ENCODE peak calls at places on chromosomes 12 and 14, in six cellular contexts. K is psoas muscle; Q is suprapubic skin; N is GM13977; Y is CD4-positive, alpha-beta T cell; D is AG04450. C is an unnamed sample.
A peak's percentile ranks its signal among the peaks of the same experiment; 100 is the strongest.

GRCh38 chr12:94805749-94806148 is 155.4 kb upstream of the TMCC3 start:
- DNase-seq in Y (no peak), K (no peak), Q (no peak), D (no peak), N (no peak), C (no peak)

GRCh38 chr12:59695379-59695778 is 99.5 kb downstream of the SLC16A7 start:
- DNase-seq in Y (no peak), K (no peak), D (no peak), Q (no peak), N (no peak), C (no peak)

GRCh38 chr14:69481815-69482568 is 2.5 kb upstream of the PLEKHD1 start:
- DNase-seq in Y (no peak), Q (no peak), K (no peak), N (peak; percentile 82), D (no peak), C (no peak)

GRCh38 chr12:70190252-70191010 is 52.8 kb upstream of the CNOT2 start:
- DNase-seq in K (no peak), N (no peak), Q (no peak), D (no peak), Y (no peak), C (no peak)

GRCh38 chr12:117097159-117097558 is 2.1 kb downstream of the TESC start:
- DNase-seq in Y (no peak), N (no peak), K (no peak), D (no peak), Q (no peak), C (no peak)

GRCh38 chr12:132657004-132657727 is 30.0 kb downstream of the POLE start:
- DNase-seq in N (no peak), K (no peak), Q (no peak), Y (no peak), D (no peak), C (no peak)

GRCh38 chr14:24307575-24308341 is at the start of gene CIDEB:
- DNase-seq in N (peak; percentile 79), Q (peak; percentile 86), Y (peak; percentile 47), D (no peak), K (no peak), C (peak; percentile 69)

GRCh38 chr12:124804011-124804621 is 59.5 kb downstream of the SCARB1 start:
- DNase-seq in K (peak; percentile 79), D (no peak), Y (no peak), N (no peak), Q (no peak), C (no peak)

GRCh38 chr12:100767371-100767770 is 27.2 kb upstream of the ANO4 start:
- DNase-seq in Y (no peak), Q (no peak), D (no peak), K (no peak), N (no peak), C (no peak)

GRCh38 chr14:88841741-88842140 is 17.3 kb downstream of the TTC8 start:
- DNase-seq in Q (no peak), K (no peak), D (no peak), Y (no peak), N (no peak), C (no peak)

GRCh38 chr12:38102197-38102596 is 214.4 kb upstream of the ALG10B start:
- DNase-seq in Q (no peak), K (no peak), D (no peak), N (no peak), Y (no peak), C (no peak)

GRCh38 chr12:109383240-109383639 is 35.5 kb downstream of the MYO1H start:
- DNase-seq in K (no peak), N (no peak), Q (no peak), Y (no peak), D (no peak), C (no peak)

GRCh38 chr14:24298892-24299254 is 707 bp downstream of the DHRS1 start:
- DNase-seq in D (peak; percentile 23), N (no peak), Q (no peak), Y (no peak), K (no peak), C (peak; percentile 32)

GRCh38 chr12:99131761-99132199 is 486.7 kb downstream of the APAF1 start:
- DNase-seq in D (no peak), K (peak; percentile 61), N (peak; percentile 6), Q (no peak), Y (no peak), C (no peak)

GRCh38 chr14:23297096-23297495 is 5.6 kb downstream of the PPP1R3E start:
- DNase-seq in K (no peak), D (no peak), Y (no peak), Q (peak; percentile 11), N (no peak), C (no peak)

GRCh38 chr14:89243286-89243685 is 173.7 kb downstream of the FOXN3 start:
- DNase-seq in N (no peak), Y (no peak), K (no peak), Q (no peak), D (no peak), C (no peak)

GRCh38 chr12:24561411-24561871 is 387.5 kb downstream of the BCAT1 start:
- DNase-seq in N (peak; percentile 26), Y (no peak), D (no peak), Q (no peak), K (no peak), C (no peak)

GRCh38 chr12:46401703-46402102 is 29.1 kb upstream of the SLC38A2 start:
- DNase-seq in D (no peak), Q (no peak), Y (no peak), N (no peak), K (no peak), C (no peak)

GRCh38 chr12:4829161-4829792 is 80.4 kb upstream of the KCNA1 start:
- DNase-seq in N (peak; percentile 80), D (no peak), K (no peak), Q (no peak), Y (no peak), C (peak; percentile 35)

GRCh38 chr14:104680806-104681688 is 8.4 kb upstream of the INF2 start:
- DNase-seq in D (no peak), Y (no peak), Q (no peak), K (peak; percentile 62), N (peak; percentile 83), C (no peak)

GRCh38 chr14:74190910-74191575 is 48.2 kb upstream of the VSX2 start:
- DNase-seq in D (no peak), Y (no peak), K (no peak), N (no peak), Q (no peak), C (no peak)

GRCh38 chr14:86955955-86956354 is 1037.0 kb downstream of the GALC start:
- DNase-seq in N (no peak), K (no peak), Q (no peak), Y (no peak), D (no peak), C (no peak)

GRCh38 chr14:93655078-93655750 is 133.1 kb downstream of the PRIMA1 start:
- DNase-seq in K (no peak), N (peak; percentile 46), D (no peak), Q (no peak), Y (no peak), C (peak; percentile 6)

GRCh38 chr14:36857136-36857535 is 195.5 kb downstream of the PAX9 start:
- DNase-seq in K (no peak), D (no peak), Q (no peak), Y (no peak), N (no peak), C (no peak)

GRCh38 chr12:10392394-10392930 is 2.6 kb upstream of the KLRK1 start:
- DNase-seq in D (no peak), N (peak; percentile 17), Y (no peak), Q (no peak), K (peak; percentile 65), C (peak; percentile 73)

DNA sequence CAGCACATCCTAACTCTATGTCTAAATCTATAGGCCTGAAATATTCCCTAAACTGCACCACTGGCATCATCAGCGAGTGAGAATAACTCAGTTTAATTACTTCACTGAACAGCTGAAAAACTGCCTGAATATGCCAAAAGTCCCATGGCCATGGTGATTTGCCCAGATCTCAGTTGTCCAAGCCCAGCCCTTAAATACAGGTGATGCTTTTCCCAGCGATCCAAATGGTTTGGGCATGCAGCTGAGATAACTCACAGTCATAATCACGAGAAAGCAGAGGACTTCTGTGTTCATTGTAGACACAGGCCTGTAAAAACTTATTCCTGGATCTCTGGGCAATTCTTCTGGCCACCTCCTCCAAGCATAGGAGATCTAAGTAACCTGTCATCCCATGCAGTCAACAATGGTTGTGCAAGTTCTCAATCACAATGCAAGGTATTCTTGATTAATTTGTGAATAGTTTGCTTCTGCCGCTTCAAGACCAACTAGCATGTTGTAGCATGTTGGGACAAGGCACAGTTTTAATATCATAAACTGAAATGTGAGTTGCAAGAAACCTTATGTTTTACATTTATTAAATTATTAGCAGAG is 40.5 kb downstream of the DUSP6 start:
- DNase-seq in Y (no peak), Q (no peak), D (no peak), N (no peak), K (no peak), C (no peak)
- TF ChIP-seq CTCF in Y (no peak), Q (no peak), D (no peak), N (no peak), K (no peak), C (no peak)

GRCh38 chr14:99605299-99605961 is 1.4 kb upstream of the CCDC85C start:
- DNase-seq in Y (peak; percentile 81), D (no peak), Q (no peak), N (peak; percentile 77), K (peak; percentile 79), C (peak; percentile 85)
- TF ChIP-seq CTCF in Y (no peak), D (no peak), Q (no peak), N (no peak), K (no peak), C (no peak)

DNA sequence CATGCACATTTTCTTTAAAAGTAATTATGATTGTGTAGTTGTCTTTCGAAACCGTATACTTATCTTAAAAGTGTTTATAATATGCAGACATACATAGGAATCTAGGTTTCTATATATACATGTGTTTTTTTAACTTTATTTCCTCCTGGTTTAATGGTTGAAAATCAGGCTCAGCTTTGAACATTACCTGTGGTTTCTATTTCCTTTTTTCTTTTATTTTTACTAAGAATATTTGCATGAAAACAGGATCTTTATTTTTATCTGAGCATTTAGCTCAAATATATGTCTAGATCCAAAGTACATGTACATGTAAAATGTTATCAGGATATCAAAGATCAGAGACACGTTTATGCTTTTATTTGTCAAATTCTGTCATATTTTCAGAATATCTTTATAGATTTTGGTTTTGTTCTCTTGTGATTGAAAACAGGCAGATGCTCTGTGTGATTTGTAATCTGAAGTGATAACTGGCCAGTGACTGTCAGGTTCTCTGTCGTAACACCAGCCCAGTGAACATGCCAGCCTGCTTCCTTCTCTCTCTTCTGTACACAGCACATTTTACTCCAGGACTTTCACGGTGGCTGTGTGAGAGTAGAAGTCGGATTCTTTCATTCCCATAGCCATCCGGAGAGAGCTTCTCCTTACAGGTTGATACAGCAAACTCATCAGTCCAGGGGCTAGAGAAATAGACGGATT is 13.7 kb downstream of the TCTN1 start:
- DNase-seq in K (no peak), Y (no peak), N (no peak), Q (no peak), D (no peak), C (no peak)
- TF ChIP-seq CTCF in K (no peak), Y (no peak), N (no peak), Q (no peak), D (no peak), C (no peak)

DNA sequence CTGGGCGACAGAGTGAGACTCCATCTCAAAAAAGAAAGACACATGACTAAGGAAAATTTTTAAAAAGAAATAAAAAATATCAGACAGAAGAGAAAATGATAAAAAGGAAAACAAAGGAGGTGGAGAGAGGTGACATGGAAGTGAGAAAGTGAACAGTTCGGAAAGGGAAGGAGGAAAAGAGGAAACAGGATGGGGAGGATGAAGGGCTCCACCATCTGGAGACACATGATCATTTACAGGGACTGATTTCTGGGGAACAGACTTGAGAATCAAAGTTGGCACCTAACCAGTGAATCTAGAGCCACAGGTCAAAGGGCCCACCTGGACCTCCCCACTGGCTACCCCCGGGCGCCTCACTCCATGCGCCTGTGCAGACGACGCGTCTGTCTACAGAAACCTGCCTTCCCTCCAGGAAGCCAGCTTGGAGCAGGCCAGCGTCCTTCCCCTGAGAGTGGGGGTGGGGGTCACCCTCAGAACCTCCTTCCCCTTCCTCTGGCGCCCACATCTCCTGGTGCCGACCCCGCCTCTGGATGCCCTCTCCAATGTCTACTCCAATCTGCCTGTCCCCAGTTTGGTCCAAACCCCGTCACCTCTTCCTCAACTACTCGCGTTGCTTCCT is 60.5 kb downstream of the AMN start:
- DNase-seq in N (no peak), D (no peak), Q (no peak), Y (no peak), K (no peak), C (no peak)
- TF ChIP-seq CTCF in N (no peak), D (no peak), Q (no peak), Y (no peak), K (no peak), C (no peak)